ENCODE peak calls at places on chromosome 6, in seven cellular contexts. H, G, U, E, J, D and V are unnamed samples.
A peak's percentile ranks its signal among the peaks of the same experiment; 100 is the strongest.

GRCh38 chr6:148887181-148887580 is 140.4 kb downstream of the UST start:
- DNase-seq in J (no peak), D (no peak), E (no peak), H (no peak), G (no peak), U (no peak), V (no peak)

GRCh38 chr6:5302995-5303622 is 41.8 kb downstream of the FARS2 start:
- DNase-seq in E (peak; percentile 27), J (no peak), G (no peak), H (no peak), D (no peak), U (no peak), V (no peak)

GRCh38 chr6:142822882-142823578 is 121.9 kb downstream of the HIVEP2 start:
- DNase-seq in G (no peak), J (no peak), H (no peak), E (no peak), D (no peak), U (no peak), V (no peak)

GRCh38 chr6:27922949-27923348 is 10.8 kb upstream of the OR2B2 start:
- DNase-seq in U (no peak), J (no peak), H (no peak), G (no peak), D (no peak), E (peak; percentile 3), V (no peak)

GRCh38 chr6:163198396-163198795 is 216.1 kb upstream of the QKI start:
- DNase-seq in D (no peak), H (no peak), U (no peak), J (no peak), G (no peak), E (no peak), V (no peak)

GRCh38 chr6:42969431-42969830 is 8.9 kb downstream of the GNMT start:
- DNase-seq in G (no peak), U (no peak), J (no peak), E (no peak), H (no peak), D (no peak), V (no peak)

GRCh38 chr6:5761370-5761769 is 245.4 kb downstream of the NRN1 start:
- DNase-seq in J (no peak), U (no peak), E (peak; percentile 31), H (no peak), G (no peak), D (no peak), V (peak; percentile 68)

GRCh38 chr6:6722195-6722594 is 133.7 kb downstream of the LY86 start:
- DNase-seq in U (no peak), H (no peak), D (no peak), J (no peak), E (no peak), G (no peak), V (no peak)

GRCh38 chr6:43386492-43386891 is 17.0 kb upstream of the ZNF318 start:
- DNase-seq in J (no peak), E (no peak), G (no peak), D (no peak), U (peak; percentile 19), H (no peak), V (no peak)

GRCh38 chr6:27078734-27079357 is 168.7 kb upstream of the PRSS16 start:
- DNase-seq in D (peak; percentile 43), U (peak; percentile 13), J (peak; percentile 53), E (peak; percentile 82), H (peak; percentile 68), G (peak; percentile 90), V (peak; percentile 52)

GRCh38 chr6:40537446-40537845 is 49.7 kb downstream of the LRFN2 start:
- DNase-seq in J (no peak), D (no peak), E (no peak), H (no peak), U (no peak), G (no peak), V (no peak)